ENCODE peak calls at places on chromosomes 3 and 15, in eight cellular contexts. B is M059J, X is T-helper 9 cell, Y is T-helper 2 cell, R is psoas muscle, J is HuH-7, F is PC-9, V is activated T-cell treated with anti-CD3 and anti-CD28 coated beads for 24 hours. Q is an unnamed sample.

GRCh38 chr15:71757741-71758530 is 52.4 kb upstream of the NR2E3 start:
- DNase-seq in B (no peak), X (no peak), Y (no peak), R (no peak), J (no peak), F (no peak), V (no peak), Q (no peak)

GRCh38 chr3:76107935-76108570 is 322.7 kb upstream of the ZNF717 start:
- DNase-seq in B (no peak), X (no peak), Y (no peak), R (no peak), J (peak), F (no peak), V (no peak), Q (no peak)

GRCh38 chr15:78618490-78618934 is 2.3 kb downstream of the CHRNA3 start:
- DNase-seq in B (peak), X (peak), Y (peak), R (peak), J (peak), F (peak), V (peak), Q (peak)

GRCh38 chr3:127753338-127753737 is 69.0 kb downstream of the MGLL start:
- DNase-seq in B (no peak), X (no peak), Y (no peak), R (no peak), J (no peak), F (no peak), V (no peak), Q (no peak)

GRCh38 chr3:66344391-66344811 is 123.6 kb downstream of the SLC25A26 start:
- DNase-seq in B (no peak), X (no peak), Y (no peak), R (peak), J (peak), F (no peak), V (no peak), Q (no peak)

GRCh38 chr3:141366285-141367037 is 1.8 kb upstream of the ZBTB38 start:
- DNase-seq in B (peak), X (no peak), Y (no peak), R (no peak), J (peak), F (peak), V (no peak), Q (no peak)

GRCh38 chr3:53101956-53102355 is 28.3 kb downstream of the RFT1 start:
- DNase-seq in B (no peak), X (no peak), Y (no peak), R (no peak), J (no peak), F (no peak), V (no peak), Q (no peak)

GRCh38 chr15:41778503-41778902 is 4.2 kb downstream of the MAPKBP1 start:
- DNase-seq in B (no peak), X (no peak), Y (no peak), R (no peak), J (no peak), F (no peak), V (no peak), Q (no peak)

GRCh38 chr3:133662256-133662773 is 574 bp upstream of the TOPBP1 start:
- DNase-seq in B (peak), X (no peak), Y (peak), R (no peak), J (peak), F (no peak), V (no peak), Q (no peak)